ENCODE peak calls at places on chromosomes 6 and 20, in ten cellular contexts. G is endodermal cell, Q is esophagus squamous epithelium, S is stomach, B is BJ, Y is GM12865, W is K562, U is RWPE1, N is AG09319, L is suprapubic skin. X is an unnamed sample.

GRCh38 chr20:5848711-5849505 is 98.7 kb downstream of the SHLD1 start:
- DNase-seq in G (no peak), Q (no peak), S (no peak), B (no peak), Y (peak), W (no peak), U (peak), N (no peak), L (no peak), X (no peak)

GRCh38 chr20:23143098-23143497 is 57.0 kb upstream of the CD93 start:
- DNase-seq in G (no peak), Q (no peak), S (peak), B (peak), Y (peak), W (no peak), U (peak), N (no peak), L (peak), X (no peak)

GRCh38 chr20:15491564-15491963 is 1081.7 kb downstream of the KIF16B start:
- DNase-seq in G (peak), Q (no peak), S (peak), B (no peak), Y (peak), W (no peak), U (no peak), N (no peak), L (no peak), X (no peak)

GRCh38 chr6:57224769-57225515 is 2.8 kb upstream of the RAB23 start:
- DNase-seq in G (no peak), Q (no peak), S (no peak), B (no peak), Y (no peak), W (no peak), U (no peak), N (no peak), L (no peak), X (peak)

GRCh38 chr20:59458645-59459044 is 145.7 kb upstream of the PHACTR3 start:
- DNase-seq in G (no peak), Q (no peak), S (no peak), B (no peak), Y (no peak), W (peak), U (no peak), N (no peak), L (no peak), X (no peak)

GRCh38 chr6:95087394-95088097 is 489.8 kb upstream of the MANEA start:
- DNase-seq in G (no peak), Q (no peak), S (no peak), B (no peak), Y (no peak), W (no peak), U (peak), N (no peak), L (no peak), X (peak)

GRCh38 chr6:154395878-154396277 is 39.3 kb upstream of the IPCEF1 start:
- DNase-seq in G (no peak), Q (no peak), S (no peak), B (no peak), Y (no peak), W (no peak), U (no peak), N (no peak), L (no peak), X (no peak)

GRCh38 chr6:104281370-104281769 is 578.3 kb downstream of the HACE1 start:
- DNase-seq in G (peak), Q (no peak), S (no peak), B (no peak), Y (peak), W (no peak), U (no peak), N (no peak), L (no peak), X (no peak)

GRCh38 chr20:10596726-10597125 is 77.1 kb downstream of the JAG1 start:
- DNase-seq in G (no peak), Q (no peak), S (no peak), B (no peak), Y (no peak), W (no peak), U (peak), N (peak), L (no peak), X (peak)

GRCh38 chr20:19817017-19817416 is 59.0 kb downstream of the RIN2 start:
- DNase-seq in G (no peak), Q (no peak), S (no peak), B (peak), Y (no peak), W (no peak), U (peak), N (peak), L (no peak), X (peak)

GRCh38 chr6:145815875-145816274 is 1.3 kb upstream of the FBXO30 start:
- DNase-seq in G (peak), Q (no peak), S (no peak), B (no peak), Y (peak), W (no peak), U (no peak), N (no peak), L (no peak), X (no peak)

GRCh38 chr6:72873438-72873837 is 251.6 kb downstream of the KCNQ5 start:
- DNase-seq in G (no peak), Q (no peak), S (no peak), B (no peak), Y (no peak), W (no peak), U (no peak), N (no peak), L (no peak), X (no peak)

GRCh38 chr20:50278377-50278683 is 87.7 kb downstream of the CEBPB start:
- DNase-seq in G (no peak), Q (no peak), S (no peak), B (no peak), Y (no peak), W (no peak), U (no peak), N (no peak), L (no peak), X (no peak)

GRCh38 chr6:17280552-17281090 is 540 bp upstream of the RBM24 start:
- DNase-seq in G (peak), Q (no peak), S (peak), B (no peak), Y (no peak), W (no peak), U (no peak), N (no peak), L (peak), X (no peak)

GRCh38 chr6:168450921-168451320 is 9.9 kb downstream of the SMOC2 start:
- DNase-seq in G (no peak), Q (no peak), S (no peak), B (no peak), Y (no peak), W (no peak), U (no peak), N (no peak), L (no peak), X (no peak)

GRCh38 chr6:15268130-15268908 is 22.4 kb downstream of the JARID2 start:
- DNase-seq in G (peak), Q (no peak), S (no peak), B (no peak), Y (no peak), W (no peak), U (no peak), N (no peak), L (no peak), X (no peak)

DNA sequence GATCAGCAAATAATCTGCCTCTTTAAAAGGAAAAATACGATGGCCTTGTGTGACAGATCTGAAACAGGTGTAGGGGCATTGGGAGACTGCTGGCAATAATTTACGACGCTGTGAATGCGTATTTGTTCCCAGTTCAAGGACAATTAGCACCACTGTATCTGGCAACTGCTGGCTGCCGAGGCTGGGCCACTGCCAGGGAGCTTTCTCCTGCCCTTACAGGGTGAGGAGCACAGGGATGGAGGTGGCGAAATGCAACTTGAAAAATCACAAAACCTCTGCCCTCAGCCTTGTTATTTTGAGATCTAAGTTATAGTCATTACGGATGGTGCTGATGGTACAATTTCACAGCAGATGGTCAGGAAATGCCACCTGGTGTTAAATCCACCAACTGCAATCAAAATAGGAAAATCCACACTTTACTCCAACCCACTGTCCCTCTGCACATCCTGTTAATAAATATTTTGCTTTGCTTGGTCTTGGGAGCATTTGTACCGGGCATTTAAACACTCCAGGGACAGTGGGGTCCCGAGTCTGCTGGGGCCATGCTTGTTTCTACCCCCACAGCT is 6.4 kb downstream of the MYLK4 start:
- DNase-seq in G (no peak), Q (no peak), S (peak), B (no peak), Y (no peak), W (no peak), U (peak), N (no peak), L (no peak), X (no peak)
- TF ChIP-seq CTCF in G (peak), Q (no peak), S (no peak), B (peak), Y (peak), W (peak), U (peak), N (peak), L (no peak), X (peak)

DNA sequence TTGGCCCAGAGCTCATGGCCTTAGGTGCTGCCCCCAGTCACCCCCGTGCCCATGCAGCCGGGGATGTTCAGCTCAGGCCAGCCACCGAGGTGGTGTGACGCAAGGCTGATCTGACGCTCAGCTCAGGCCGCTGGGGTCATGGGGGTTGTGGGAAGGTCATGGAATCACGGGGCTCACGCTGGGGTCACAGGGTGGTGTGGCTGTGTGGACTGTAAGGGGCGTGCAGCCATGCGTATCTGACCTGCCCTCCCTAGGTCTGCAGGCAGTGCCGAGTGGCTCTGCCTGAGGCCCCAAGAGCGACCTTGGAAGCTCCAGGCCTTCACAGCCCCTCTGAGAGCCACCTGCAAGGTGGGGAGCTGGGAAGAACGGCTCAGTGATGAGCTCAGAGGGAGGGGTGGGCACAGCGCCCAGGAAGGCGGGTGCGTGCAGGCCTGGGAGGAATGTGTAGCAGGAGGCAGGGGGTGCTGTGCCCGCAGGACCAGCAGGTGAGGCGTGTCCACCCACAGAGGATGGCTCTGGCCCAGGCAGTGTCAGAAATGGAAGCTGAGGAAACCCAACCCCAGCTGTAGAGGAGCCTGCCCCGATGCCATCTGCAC is 27.8 kb downstream of the CHRNA4 start:
- DNase-seq in G (no peak), Q (no peak), S (no peak), B (no peak), Y (no peak), W (no peak), U (peak), N (no peak), L (no peak), X (no peak)
- TF ChIP-seq CTCF in G (no peak), Q (no peak), S (no peak), B (no peak), Y (no peak), W (no peak), U (no peak), N (no peak), L (no peak), X (no peak)

GRCh38 chr6:156334961-156335360 is 442.2 kb upstream of the ARID1B start:
- DNase-seq in G (no peak), Q (no peak), S (no peak), B (no peak), Y (no peak), W (no peak), U (no peak), N (no peak), L (no peak), X (no peak)

DNA sequence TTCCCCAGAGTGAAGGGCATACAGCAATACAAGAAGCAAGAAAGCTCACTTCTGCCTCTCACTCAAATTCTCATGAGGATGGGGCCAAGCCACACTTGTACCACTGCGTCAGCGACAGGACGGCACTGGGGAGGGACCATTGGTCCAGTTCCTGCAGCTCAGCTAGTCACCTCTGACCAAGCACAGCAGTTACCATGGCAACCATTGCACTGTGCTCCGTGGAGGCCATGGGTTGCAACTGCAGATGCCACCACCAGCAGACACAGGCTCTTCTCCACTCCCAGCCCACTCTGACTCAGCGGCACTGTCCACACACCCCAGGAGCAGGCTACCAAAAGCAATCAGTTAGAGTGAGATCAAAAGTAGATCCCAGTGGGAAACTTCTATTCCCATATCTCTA is 441.1 kb upstream of the ARID1B start:
- DNase-seq in G (no peak), Q (no peak), S (no peak), B (no peak), Y (peak), W (no peak), U (no peak), N (no peak), L (no peak), X (no peak)
- TF ChIP-seq CTCF in G (no peak), Q (no peak), S (no peak), B (no peak), Y (no peak), W (no peak), U (no peak), N (no peak), L (no peak), X (no peak)

DNA sequence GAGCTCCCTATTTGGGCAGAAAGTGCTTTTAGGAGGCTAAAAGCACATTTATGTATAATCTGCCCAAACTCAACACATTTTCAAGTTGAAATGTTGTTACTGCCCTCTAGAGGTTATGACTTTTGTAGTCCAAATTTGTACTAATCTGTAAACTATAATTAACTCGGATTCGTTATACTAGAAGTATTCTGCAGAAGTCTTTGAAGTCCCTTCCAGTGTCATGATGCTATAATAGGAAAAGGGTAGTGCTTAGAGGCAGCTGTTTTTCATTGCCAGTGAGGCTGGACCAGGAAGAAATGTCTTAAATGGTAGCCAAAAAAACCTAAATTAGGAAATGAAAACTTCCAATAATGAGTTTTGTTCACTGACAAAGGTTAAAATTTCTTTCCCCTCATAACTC is 44.8 kb upstream of the EMILIN3 start:
- DNase-seq in G (no peak), Q (no peak), S (no peak), B (no peak), Y (peak), W (no peak), U (peak), N (peak), L (no peak), X (no peak)
- TF ChIP-seq CTCF in G (peak), Q (peak), S (no peak), B (peak), Y (no peak), W (no peak), U (no peak), N (peak), L (peak), X (peak)

GRCh38 chr20:63741676-63742380 is 2.3 kb downstream of the SLC2A4RG start:
- DNase-seq in G (peak), Q (no peak), S (no peak), B (no peak), Y (no peak), W (no peak), U (no peak), N (no peak), L (no peak), X (no peak)

GRCh38 chr20:63740070-63740500 is 509 bp downstream of the SLC2A4RG start:
- DNase-seq in G (no peak), Q (no peak), S (no peak), B (no peak), Y (peak), W (peak), U (peak), N (no peak), L (no peak), X (no peak)

GRCh38 chr20:63739129-63740069 is at the start of gene SLC2A4RG:
- DNase-seq in G (peak), Q (no peak), S (peak), B (no peak), Y (peak), W (peak), U (peak), N (peak), L (no peak), X (no peak)

GRCh38 chr20:63741354-63741675 is 1.7 kb downstream of the SLC2A4RG start:
- DNase-seq in G (no peak), Q (no peak), S (no peak), B (no peak), Y (no peak), W (no peak), U (no peak), N (no peak), L (no peak), X (no peak)

GRCh38 chr20:63740501-63741353 is 1.2 kb downstream of the SLC2A4RG start:
- DNase-seq in G (peak), Q (no peak), S (peak), B (peak), Y (peak), W (peak), U (peak), N (peak), L (peak), X (peak)
- TF ChIP-seq CTCF in G (peak), Q (peak), S (no peak), B (peak), Y (no peak), W (peak), U (no peak), N (peak), L (peak), X (peak)